ENCODE peak calls at places on chromosomes 5 and 9, in four cellular contexts. One of them, this sample, is unnamed.

GRCh38 chr5:102865510-102866314 is 110.6 kb downstream of the PAM start:
- DNase-seq in IMR-90: peak; percentile 88
- DNase-seq in mesendoderm: peak; percentile 94
- DNase-seq in neuronal stem cell: peak; percentile 58
- DNase-seq in this sample: peak; percentile 87

GRCh38 chr9:116193636-116194035 is 40.0 kb downstream of the PAPPA start:
- DNase-seq in neuronal stem cell: no peak
- DNase-seq in IMR-90: peak; percentile 89
- DNase-seq in mesendoderm: no peak
- DNase-seq in this sample: no peak

GRCh38 chr5:124604419-124604818 is 142.0 kb downstream of the ZNF608 start:
- DNase-seq in neuronal stem cell: no peak
- DNase-seq in mesendoderm: no peak
- DNase-seq in IMR-90: no peak
- DNase-seq in this sample: no peak

GRCh38 chr5:84290161-84290560 is 94.5 kb downstream of the EDIL3 start:
- DNase-seq in neuronal stem cell: no peak
- DNase-seq in mesendoderm: no peak
- DNase-seq in IMR-90: no peak
- DNase-seq in this sample: no peak

GRCh38 chr5:113394658-113395057 is 40.1 kb downstream of the TSSK1B start:
- DNase-seq in IMR-90: no peak
- DNase-seq in neuronal stem cell: no peak
- DNase-seq in mesendoderm: peak; percentile 13
- DNase-seq in this sample: no peak

GRCh38 chr9:125630436-125630835 is 76.6 kb downstream of the MAPKAP1 start:
- DNase-seq in mesendoderm: no peak
- DNase-seq in IMR-90: no peak
- DNase-seq in neuronal stem cell: no peak
- DNase-seq in this sample: no peak

GRCh38 chr9:92954078-92954861 is 6.9 kb downstream of the FGD3 start:
- DNase-seq in neuronal stem cell: no peak
- DNase-seq in IMR-90: no peak
- DNase-seq in mesendoderm: no peak
- DNase-seq in this sample: no peak

GRCh38 chr5:150544606-150545219 is 36.8 kb downstream of the NDST1 start:
- DNase-seq in IMR-90: peak; percentile 31
- DNase-seq in neuronal stem cell: peak; percentile 59
- DNase-seq in mesendoderm: peak; percentile 91
- DNase-seq in this sample: peak; percentile 90

GRCh38 chr5:96219580-96220281 is 213.3 kb downstream of the PCSK1 start:
- DNase-seq in neuronal stem cell: no peak
- DNase-seq in mesendoderm: peak; percentile 10
- DNase-seq in IMR-90: peak; percentile 86
- DNase-seq in this sample: peak; percentile 45

GRCh38 chr5:17966636-17967402 is 332.6 kb downstream of the TAF11L14 start:
- DNase-seq in neuronal stem cell: no peak
- DNase-seq in mesendoderm: no peak
- DNase-seq in IMR-90: no peak
- DNase-seq in this sample: no peak

GRCh38 chr5:149452665-149453617 is 73.8 kb upstream of the IL17B start:
- DNase-seq in neuronal stem cell: no peak
- DNase-seq in IMR-90: peak; percentile 96
- DNase-seq in mesendoderm: peak; percentile 96
- DNase-seq in this sample: peak; percentile 94

GRCh38 chr5:149447373-149448367 is 68.6 kb upstream of the IL17B start:
- DNase-seq in neuronal stem cell: no peak
- DNase-seq in IMR-90: no peak
- DNase-seq in mesendoderm: no peak
- DNase-seq in this sample: peak; percentile 56

GRCh38 chr5:149448831-149449714 is 70.0 kb upstream of the IL17B start:
- DNase-seq in mesendoderm: peak; percentile 75
- DNase-seq in IMR-90: no peak
- DNase-seq in neuronal stem cell: no peak
- DNase-seq in this sample: peak; percentile 32

GRCh38 chr5:149452007-149452664 is 73.0 kb upstream of the IL17B start:
- DNase-seq in mesendoderm: peak; percentile 95
- DNase-seq in neuronal stem cell: no peak
- DNase-seq in IMR-90: peak; percentile 53
- DNase-seq in this sample: peak; percentile 91

DNA sequence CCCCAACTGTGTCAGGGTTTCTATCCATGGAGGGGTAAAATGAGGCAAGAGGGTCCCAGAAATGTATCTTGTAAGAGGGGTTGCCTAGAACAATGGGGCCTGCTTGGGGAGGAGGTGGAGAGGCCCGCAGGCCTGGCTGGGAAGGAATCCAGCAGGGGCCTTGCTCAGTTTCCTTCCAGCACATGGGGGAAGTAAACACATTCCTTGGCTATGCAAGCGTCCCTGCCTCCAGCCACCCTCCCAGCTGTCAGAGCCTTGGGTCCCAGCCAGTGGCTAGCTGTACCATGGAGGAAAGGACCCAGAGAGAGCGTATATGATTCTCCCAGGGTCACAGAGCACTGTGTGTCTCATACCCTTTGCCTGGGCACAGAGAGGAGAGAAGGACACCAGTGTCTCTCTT is 71.1 kb upstream of the IL17B start:
- DNase-seq in mesendoderm: no peak
- DNase-seq in IMR-90: peak; percentile 87
- DNase-seq in neuronal stem cell: no peak
- DNase-seq in this sample: no peak
- H3K18ac ChIP-seq in mesendoderm: no peak overlapping the region
- H3K18ac ChIP-seq in IMR-90: peak overlapping the region; percentile 96
- H3K18ac ChIP-seq in neuronal stem cell: no peak overlapping the region
- H3K18ac ChIP-seq in this sample: peak overlapping the region; percentile 85

DNA sequence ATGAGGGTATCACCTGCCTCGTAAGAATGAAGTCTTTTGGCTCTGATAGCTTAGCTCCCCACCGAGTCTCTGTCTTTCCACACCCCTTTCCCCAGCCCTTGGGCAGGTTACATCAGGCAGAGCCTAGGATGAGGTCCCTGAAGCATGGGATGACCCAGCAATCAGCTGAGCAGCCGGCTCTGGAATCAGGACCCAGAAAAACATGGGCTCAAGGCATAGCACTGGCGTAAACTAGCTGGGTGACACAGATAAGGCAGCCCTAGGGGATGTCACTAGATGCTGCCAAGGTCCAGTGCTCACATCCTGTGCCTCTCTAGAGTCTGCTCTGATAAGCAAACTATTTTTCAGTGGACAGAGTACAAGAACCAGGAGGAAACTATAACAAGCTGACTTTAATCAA is 26.6 kb downstream of the IDNK start:
- DNase-seq in mesendoderm: peak; percentile 62
- DNase-seq in IMR-90: no peak
- DNase-seq in neuronal stem cell: no peak
- DNase-seq in this sample: no peak
- H4K8ac ChIP-seq in mesendoderm: no peak overlapping the region
- H4K8ac ChIP-seq in IMR-90: no peak overlapping the region
- H4K8ac ChIP-seq in neuronal stem cell: no peak overlapping the region
- H4K8ac ChIP-seq in this sample: no peak overlapping the region

DNA sequence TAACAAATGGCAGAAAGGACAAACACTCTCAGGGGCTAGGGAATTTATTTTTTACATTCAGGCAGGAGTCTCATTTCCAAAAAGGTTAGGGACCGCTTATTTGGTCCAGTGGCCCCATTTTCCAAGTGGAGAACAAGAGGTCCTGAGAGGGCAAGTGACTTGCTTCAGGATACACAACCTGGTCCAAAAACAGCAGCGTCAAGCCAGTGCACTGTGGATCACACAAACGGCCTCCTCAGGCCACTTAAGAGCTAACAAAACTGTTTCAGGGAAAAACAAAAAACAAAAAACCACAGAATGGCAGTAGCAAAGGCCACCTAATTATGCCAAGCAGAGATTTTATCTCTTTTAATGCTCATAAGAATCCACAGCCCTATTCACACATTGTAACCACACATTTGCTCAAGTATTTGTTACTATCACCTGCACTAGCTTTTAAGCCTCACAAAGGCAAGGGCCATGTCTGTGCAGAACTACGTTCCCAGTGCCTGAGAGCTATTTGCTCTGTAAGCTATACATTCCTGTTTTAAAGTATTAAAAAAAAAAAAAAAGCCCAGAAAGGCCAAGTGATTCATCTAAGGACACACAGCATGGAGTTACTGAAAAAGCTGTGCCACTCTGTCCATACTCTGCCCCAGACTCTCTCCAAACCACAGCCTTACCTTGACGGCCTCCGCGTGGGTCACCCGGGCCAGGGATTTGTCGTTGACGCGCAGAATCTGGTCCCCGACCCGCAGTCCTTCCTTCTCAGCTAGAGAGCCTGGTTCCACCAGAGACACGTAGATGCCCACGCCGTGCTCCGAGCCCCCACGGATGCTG is 1.5 kb downstream of the WHRN start:
- DNase-seq in IMR-90: no peak
- DNase-seq in neuronal stem cell: no peak
- DNase-seq in mesendoderm: peak; percentile 14
- DNase-seq in this sample: no peak
- H3K9ac ChIP-seq in IMR-90: no peak overlapping the region
- H3K9ac ChIP-seq in neuronal stem cell: no peak overlapping the region
- H3K9ac ChIP-seq in mesendoderm: no peak overlapping the region
- H3K9ac ChIP-seq in this sample: no peak overlapping the region

GRCh38 chr9:14313378-14313940 is 482 bp downstream of the NFIB start:
- DNase-seq in neuronal stem cell: no peak
- DNase-seq in IMR-90: peak; percentile 31
- DNase-seq in mesendoderm: peak; percentile 83
- DNase-seq in this sample: no peak
- H3K18ac ChIP-seq in neuronal stem cell: no peak overlapping the region
- H3K18ac ChIP-seq in IMR-90: no peak overlapping the region
- H3K18ac ChIP-seq in mesendoderm: peak overlapping the region; percentile 100
- H3K18ac ChIP-seq in this sample: peak overlapping the region; percentile 77

DNA sequence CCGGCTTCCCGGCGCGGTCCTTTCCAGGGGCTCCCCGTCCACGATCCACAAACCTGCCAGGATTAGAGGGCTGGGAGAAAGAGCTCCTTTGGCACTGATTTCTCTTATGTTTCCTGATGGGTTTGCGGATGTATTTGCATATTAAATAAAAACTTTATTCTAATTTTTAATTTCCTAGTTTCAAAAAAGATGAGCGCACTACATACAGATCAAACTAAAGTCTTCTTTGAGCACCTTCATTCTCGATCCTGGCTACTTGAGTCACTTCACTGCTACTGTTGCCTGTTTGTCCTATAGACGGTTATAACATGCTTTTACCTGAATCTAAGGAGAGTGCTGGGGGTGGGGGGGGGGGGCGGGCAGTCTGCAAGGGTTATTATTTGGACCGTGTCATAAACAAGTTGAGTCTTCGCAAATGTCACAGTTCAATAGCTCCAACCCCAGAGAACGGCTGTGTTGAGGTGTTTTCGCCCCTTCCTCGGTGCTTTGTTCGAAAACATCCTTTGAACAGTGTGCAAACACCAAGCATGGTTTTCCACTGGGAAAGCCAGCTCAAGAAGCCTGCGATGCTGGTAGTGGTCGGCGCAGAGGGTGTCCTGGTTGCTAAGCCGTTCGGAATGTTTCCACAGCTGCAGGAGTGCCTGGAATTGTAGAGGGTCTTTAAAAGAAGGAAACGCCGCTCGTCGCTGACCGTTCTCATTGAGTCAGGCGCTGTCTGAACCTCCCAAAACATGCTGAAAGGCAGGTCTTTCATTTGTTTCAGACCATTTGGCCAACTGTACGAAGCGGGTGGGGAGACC is 1.1 kb upstream of the STK10 start:
- DNase-seq in neuronal stem cell: peak; percentile 60
- DNase-seq in IMR-90: peak; percentile 38
- DNase-seq in mesendoderm: peak; percentile 91
- DNase-seq in this sample: peak; percentile 54
- H4K8ac ChIP-seq in neuronal stem cell: no peak overlapping the region
- H4K8ac ChIP-seq in IMR-90: peak overlapping the region; percentile 17
- H4K8ac ChIP-seq in mesendoderm: no peak overlapping the region
- H4K8ac ChIP-seq in this sample: peak overlapping the region; percentile 82

DNA sequence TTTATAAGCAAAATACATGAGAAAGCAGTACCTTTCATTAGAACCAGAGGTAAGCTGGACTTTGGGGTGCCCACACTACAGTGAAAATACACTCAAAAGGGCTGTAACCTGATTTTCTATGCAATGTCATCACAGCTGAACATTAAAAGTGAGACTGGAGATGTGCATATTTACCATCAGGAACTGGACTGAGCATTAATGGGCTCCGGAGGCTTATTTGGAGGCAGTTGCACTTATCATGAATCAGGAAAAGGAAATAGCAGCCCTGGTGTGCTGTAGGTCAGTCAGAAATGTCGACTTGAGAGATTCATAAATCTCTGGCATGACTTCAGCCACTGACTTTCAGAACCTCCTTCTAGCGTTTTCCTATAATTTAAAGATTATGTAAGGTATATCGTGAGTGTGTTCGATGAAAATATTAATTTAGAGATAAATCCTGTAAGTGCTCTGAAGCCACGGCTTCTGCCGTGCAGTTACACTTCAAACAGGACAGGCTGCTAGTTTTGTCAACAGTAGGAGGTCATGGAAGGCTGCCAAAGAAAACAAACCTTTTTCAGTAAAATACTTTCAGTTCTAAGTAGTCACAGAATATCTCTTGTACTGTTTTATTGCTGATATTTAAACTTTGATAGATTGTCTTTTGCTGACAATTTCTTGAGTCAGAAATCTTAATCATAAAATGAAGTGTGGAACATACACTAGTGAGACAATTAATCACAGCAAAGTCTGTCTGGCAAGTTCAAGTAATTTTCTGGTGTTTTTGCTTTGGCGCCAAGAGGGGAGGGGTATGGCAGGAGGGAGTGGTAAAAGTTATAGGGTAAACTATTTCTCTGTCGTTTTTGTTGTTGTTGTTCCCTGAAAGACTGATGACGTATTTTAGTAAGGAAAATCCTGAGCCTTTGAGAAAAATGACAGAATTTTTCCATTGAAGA is 939.7 kb downstream of the NR2F1-AS1 start:
- DNase-seq in IMR-90: peak; percentile 66
- DNase-seq in mesendoderm: no peak
- DNase-seq in neuronal stem cell: no peak
- DNase-seq in this sample: no peak
- H3K9ac ChIP-seq in IMR-90: no peak overlapping the region
- H3K9ac ChIP-seq in mesendoderm: no peak overlapping the region
- H3K9ac ChIP-seq in neuronal stem cell: no peak overlapping the region
- H3K9ac ChIP-seq in this sample: no peak overlapping the region

GRCh38 chr5:172336264-172336663 is 52.7 kb upstream of the UBTD2 start:
- DNase-seq in mesendoderm: no peak
- DNase-seq in IMR-90: no peak
- DNase-seq in neuronal stem cell: no peak
- DNase-seq in this sample: no peak

GRCh38 chr5:172334641-172335040 is 51.1 kb upstream of the UBTD2 start:
- DNase-seq in IMR-90: no peak
- DNase-seq in neuronal stem cell: no peak
- DNase-seq in mesendoderm: no peak
- DNase-seq in this sample: no peak

GRCh38 chr5:172334196-172334595 is 50.6 kb upstream of the UBTD2 start:
- DNase-seq in neuronal stem cell: no peak
- DNase-seq in mesendoderm: peak; percentile 58
- DNase-seq in IMR-90: no peak
- DNase-seq in this sample: no peak

GRCh38 chr5:172336666-172337310 is 53.2 kb upstream of the UBTD2 start:
- DNase-seq in neuronal stem cell: no peak
- DNase-seq in mesendoderm: no peak
- DNase-seq in IMR-90: no peak
- DNase-seq in this sample: no peak

GRCh38 chr5:172335721-172336120 is 52.2 kb upstream of the UBTD2 start:
- DNase-seq in neuronal stem cell: no peak
- DNase-seq in mesendoderm: no peak
- DNase-seq in IMR-90: no peak
- DNase-seq in this sample: peak; percentile 72
- H3K18ac ChIP-seq in neuronal stem cell: no peak overlapping the region
- H3K18ac ChIP-seq in mesendoderm: no peak overlapping the region
- H3K18ac ChIP-seq in IMR-90: no peak overlapping the region
- H3K18ac ChIP-seq in this sample: no peak overlapping the region

This sample was measured in trophoblast cell.